ENCODE peak calls at places on chromosomes 3 and 15, in seven cellular contexts. One of them, this sample, is unnamed.

GRCh38 chr3:4396006-4396405 is 71.1 kb downstream of the SUMF1 start:
- DNase-seq in GM23338: no peak
- DNase-seq in HL-60: no peak
- DNase-seq in K562: no peak
- DNase-seq in GM12878: no peak
- DNase-seq in HepG2: no peak
- DNase-seq in HCT116: no peak
- DNase-seq in this sample: no peak

GRCh38 chr15:69160976-69161877 is 792 bp downstream of the GLCE start:
- DNase-seq in HL-60: no peak
- DNase-seq in HepG2: peak
- DNase-seq in GM12878: no peak
- DNase-seq in K562: peak
- DNase-seq in HCT116: peak
- DNase-seq in GM23338: peak
- DNase-seq in this sample: peak

GRCh38 chr3:190059242-190059590 is 61.5 kb downstream of the P3H2 start:
- DNase-seq in HCT116: no peak
- DNase-seq in K562: no peak
- DNase-seq in HL-60: no peak
- DNase-seq in GM12878: no peak
- DNase-seq in HepG2: no peak
- DNase-seq in GM23338: no peak
- DNase-seq in this sample: no peak

GRCh38 chr15:31467361-31467760 is 140.7 kb downstream of the KLF13 start:
- DNase-seq in HepG2: no peak
- DNase-seq in HCT116: no peak
- DNase-seq in GM12878: no peak
- DNase-seq in HL-60: no peak
- DNase-seq in K562: no peak
- DNase-seq in GM23338: no peak
- DNase-seq in this sample: no peak

GRCh38 chr3:111768571-111769100 is 90.4 kb upstream of the PHLDB2 start:
- DNase-seq in GM12878: no peak
- DNase-seq in HepG2: peak
- DNase-seq in HCT116: peak
- DNase-seq in K562: no peak
- DNase-seq in HL-60: no peak
- DNase-seq in GM23338: no peak
- DNase-seq in this sample: peak

GRCh38 chr3:49647741-49648140 is 26.4 kb upstream of the APEH start:
- DNase-seq in K562: no peak
- DNase-seq in HepG2: no peak
- DNase-seq in HCT116: no peak
- DNase-seq in GM23338: no peak
- DNase-seq in HL-60: no peak
- DNase-seq in GM12878: no peak
- DNase-seq in this sample: no peak

GRCh38 chr3:197428117-197428761 is 127.5 kb downstream of the BDH1 start:
- DNase-seq in HL-60: no peak
- DNase-seq in HepG2: peak
- DNase-seq in HCT116: peak
- DNase-seq in K562: peak
- DNase-seq in GM23338: peak
- DNase-seq in GM12878: no peak
- DNase-seq in this sample: peak

GRCh38 chr3:113221703-113222257 is 10.4 kb downstream of the BOC start:
- DNase-seq in HL-60: no peak
- DNase-seq in GM23338: no peak
- DNase-seq in GM12878: no peak
- DNase-seq in HCT116: no peak
- DNase-seq in K562: no peak
- DNase-seq in HepG2: no peak
- DNase-seq in this sample: no peak

GRCh38 chr3:119649764-119650163 is 10.6 kb downstream of the POPDC2 start:
- DNase-seq in GM12878: no peak
- DNase-seq in HepG2: no peak
- DNase-seq in K562: no peak
- DNase-seq in HCT116: no peak
- DNase-seq in HL-60: no peak
- DNase-seq in GM23338: no peak
- DNase-seq in this sample: no peak

GRCh38 chr15:68310178-68310810 is 32.7 kb downstream of the FEM1B start:
- DNase-seq in HepG2: no peak
- DNase-seq in HCT116: no peak
- DNase-seq in GM12878: no peak
- DNase-seq in HL-60: no peak
- DNase-seq in GM23338: no peak
- DNase-seq in K562: no peak
- DNase-seq in this sample: no peak

GRCh38 chr3:112437146-112438022 is 61.9 kb downstream of the BTLA start:
- DNase-seq in GM12878: no peak
- DNase-seq in HL-60: no peak
- DNase-seq in HCT116: peak
- DNase-seq in GM23338: peak
- DNase-seq in K562: peak
- DNase-seq in HepG2: peak
- DNase-seq in this sample: no peak

GRCh38 chr3:52415769-52416168 is 29.1 kb downstream of the SEMA3G start:
- DNase-seq in HCT116: no peak
- DNase-seq in GM12878: no peak
- DNase-seq in K562: no peak
- DNase-seq in HepG2: no peak
- DNase-seq in GM23338: no peak
- DNase-seq in HL-60: no peak
- DNase-seq in this sample: no peak

GRCh38 chr3:107894998-107895397 is 195.8 kb downstream of the CD47 start:
- DNase-seq in GM12878: no peak
- DNase-seq in K562: peak
- DNase-seq in HL-60: no peak
- DNase-seq in HCT116: no peak
- DNase-seq in GM23338: no peak
- DNase-seq in HepG2: no peak
- DNase-seq in this sample: no peak

GRCh38 chr3:8581806-8582436 is 62.7 kb downstream of the SSUH2 start:
- DNase-seq in HL-60: no peak
- DNase-seq in HCT116: no peak
- DNase-seq in GM12878: no peak
- DNase-seq in HepG2: no peak
- DNase-seq in GM23338: no peak
- DNase-seq in K562: no peak
- DNase-seq in this sample: no peak

GRCh38 chr3:150073513-150073912 is 102.8 kb upstream of the PFN2 start:
- DNase-seq in GM23338: no peak
- DNase-seq in HL-60: no peak
- DNase-seq in HepG2: no peak
- DNase-seq in GM12878: no peak
- DNase-seq in K562: no peak
- DNase-seq in HCT116: no peak
- DNase-seq in this sample: no peak

GRCh38 chr3:59101091-59101738 is 51.4 kb upstream of the CFAP20DC start:
- DNase-seq in HCT116: no peak
- DNase-seq in HL-60: no peak
- DNase-seq in HepG2: no peak
- DNase-seq in GM23338: no peak
- DNase-seq in K562: no peak
- DNase-seq in GM12878: no peak
- DNase-seq in this sample: no peak

GRCh38 chr3:112056451-112056929 is 22.0 kb downstream of the TMPRSS7 start:
- DNase-seq in HCT116: no peak
- DNase-seq in HepG2: no peak
- DNase-seq in K562: no peak
- DNase-seq in GM12878: no peak
- DNase-seq in GM23338: no peak
- DNase-seq in HL-60: no peak
- DNase-seq in this sample: no peak

GRCh38 chr15:86403221-86403620 is 323.6 kb downstream of the AGBL1 start:
- DNase-seq in GM12878: no peak
- DNase-seq in GM23338: no peak
- DNase-seq in K562: no peak
- DNase-seq in HCT116: no peak
- DNase-seq in HepG2: no peak
- DNase-seq in HL-60: no peak
- DNase-seq in this sample: no peak

GRCh38 chr3:112390783-112391641 is 58.1 kb downstream of the CD200 start:
- DNase-seq in HCT116: no peak
- DNase-seq in K562: no peak
- DNase-seq in GM12878: no peak
- DNase-seq in HL-60: no peak
- DNase-seq in GM23338: peak
- DNase-seq in HepG2: no peak
- DNase-seq in this sample: no peak

GRCh38 chr3:172982731-172983364 is 158.2 kb downstream of the SPATA16 start:
- DNase-seq in HepG2: no peak
- DNase-seq in K562: peak
- DNase-seq in HCT116: peak
- DNase-seq in HL-60: no peak
- DNase-seq in GM23338: peak
- DNase-seq in GM12878: no peak
- DNase-seq in this sample: peak

GRCh38 chr15:52963865-52964264 is 173.7 kb upstream of the ONECUT1 start:
- DNase-seq in HepG2: no peak
- DNase-seq in HCT116: no peak
- DNase-seq in K562: no peak
- DNase-seq in GM12878: no peak
- DNase-seq in HL-60: no peak
- DNase-seq in GM23338: no peak
- DNase-seq in this sample: no peak

DNA sequence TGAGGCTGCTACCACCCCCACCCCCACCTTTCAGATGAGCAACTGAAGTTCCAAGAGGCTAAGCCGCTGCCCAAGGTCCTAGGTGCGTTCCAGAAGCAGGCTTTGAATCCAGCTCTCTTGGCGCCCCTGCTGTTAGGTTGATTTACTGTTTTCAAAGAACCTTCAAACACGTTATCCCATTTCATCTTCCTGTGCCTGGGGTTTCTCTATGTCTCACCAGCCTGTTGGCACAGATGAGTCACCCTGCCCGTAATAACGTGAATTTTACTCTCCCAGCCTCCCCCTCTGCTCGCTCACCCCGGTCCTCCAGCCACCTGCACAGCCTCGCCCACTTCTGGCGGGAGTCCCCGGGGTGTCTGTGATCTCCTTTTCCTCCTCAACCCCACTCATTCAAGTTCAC is 13.1 kb upstream of the TSEN2 start:
- DNase-seq in GM12878: no peak
- DNase-seq in HL-60: no peak
- DNase-seq in HCT116: peak
- DNase-seq in HepG2: peak
- DNase-seq in K562: no peak
- DNase-seq in GM23338: peak
- DNase-seq in this sample: peak
- H3K27ac ChIP-seq in GM12878: no peak
- H3K27ac ChIP-seq in HL-60: no peak
- H3K27ac ChIP-seq in HCT116: peak
- H3K27ac ChIP-seq in HepG2: no peak
- H3K27ac ChIP-seq in K562: no peak
- H3K27ac ChIP-seq in GM23338: no peak
- H3K27ac ChIP-seq in this sample: peak

GRCh38 chr3:11136871-11137626 is 17.2 kb upstream of the HRH1 start:
- DNase-seq in GM12878: no peak
- DNase-seq in HCT116: peak
- DNase-seq in GM23338: peak
- DNase-seq in HL-60: no peak
- DNase-seq in HepG2: peak
- DNase-seq in K562: peak
- DNase-seq in this sample: peak
- TF ChIP-seq REST in GM12878: no peak
- TF ChIP-seq REST in HCT116: no peak
- TF ChIP-seq REST in GM23338: no peak
- TF ChIP-seq REST in HL-60: no peak
- TF ChIP-seq REST in HepG2: no peak
- TF ChIP-seq REST in K562: no peak
- TF ChIP-seq REST in this sample: no peak

DNA sequence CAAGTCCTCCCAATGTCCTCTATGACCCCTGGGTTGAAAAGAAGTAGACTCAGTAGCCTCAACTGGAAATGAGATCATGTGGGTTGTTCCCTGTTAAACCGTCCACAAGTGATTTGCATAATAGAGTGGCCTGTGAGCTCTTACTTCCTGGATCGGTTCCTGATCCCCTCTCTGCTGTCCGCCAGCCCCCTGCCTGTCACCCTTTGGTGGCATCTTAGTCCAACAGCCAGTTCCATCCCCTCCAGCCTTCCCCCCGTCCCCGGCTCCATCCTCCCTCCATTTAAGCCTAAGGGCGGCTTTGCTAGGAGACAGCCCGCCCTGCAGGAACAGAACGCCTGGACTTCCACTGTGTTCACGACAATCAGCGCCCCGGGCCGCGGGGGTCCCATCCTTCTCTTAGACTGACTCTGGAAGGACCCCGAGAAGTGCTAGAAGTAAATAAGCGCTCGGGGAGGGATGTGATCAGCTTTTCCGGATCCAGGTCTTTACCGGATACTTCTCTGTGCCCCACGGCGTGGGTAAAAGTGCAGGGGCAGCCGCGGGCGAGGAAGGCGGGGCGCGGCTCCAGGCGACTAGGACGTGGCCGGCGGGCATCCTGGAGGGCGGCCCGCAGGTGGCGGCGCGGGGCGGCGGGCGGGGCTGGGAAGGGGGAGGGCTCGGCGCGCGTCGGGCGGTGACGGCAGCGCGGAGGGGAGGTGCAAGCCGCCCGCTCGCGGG is 51.2 kb upstream of the ULK4 start:
- DNase-seq in K562: peak
- DNase-seq in GM23338: peak
- DNase-seq in HepG2: peak
- DNase-seq in HL-60: peak
- DNase-seq in GM12878: peak
- DNase-seq in HCT116: peak
- DNase-seq in this sample: peak
- H3K27ac ChIP-seq in K562: peak
- H3K27ac ChIP-seq in GM23338: no peak
- H3K27ac ChIP-seq in HepG2: peak
- H3K27ac ChIP-seq in HL-60: peak
- H3K27ac ChIP-seq in GM12878: peak
- H3K27ac ChIP-seq in HCT116: no peak
- H3K27ac ChIP-seq in this sample: peak

GRCh38 chr3:27593173-27593572 is 109.0 kb upstream of the SLC4A7 start:
- DNase-seq in GM12878: no peak
- DNase-seq in GM23338: no peak
- DNase-seq in HCT116: no peak
- DNase-seq in HL-60: no peak
- DNase-seq in HepG2: no peak
- DNase-seq in K562: no peak
- DNase-seq in this sample: no peak

GRCh38 chr3:27591321-27591711 is 107.1 kb upstream of the SLC4A7 start:
- DNase-seq in K562: no peak
- DNase-seq in HCT116: no peak
- DNase-seq in GM23338: no peak
- DNase-seq in HepG2: no peak
- DNase-seq in GM12878: no peak
- DNase-seq in HL-60: no peak
- DNase-seq in this sample: no peak

GRCh38 chr3:27590437-27591320 is 106.5 kb upstream of the SLC4A7 start:
- DNase-seq in GM23338: no peak
- DNase-seq in GM12878: no peak
- DNase-seq in HL-60: peak
- DNase-seq in HepG2: no peak
- DNase-seq in K562: no peak
- DNase-seq in HCT116: no peak
- DNase-seq in this sample: no peak

GRCh38 chr3:27589795-27590194 is 105.6 kb upstream of the SLC4A7 start:
- DNase-seq in HL-60: no peak
- DNase-seq in K562: no peak
- DNase-seq in HepG2: no peak
- DNase-seq in HCT116: no peak
- DNase-seq in GM12878: no peak
- DNase-seq in GM23338: no peak
- DNase-seq in this sample: no peak

GRCh38 chr3:27591811-27592210 is 107.6 kb upstream of the SLC4A7 start:
- DNase-seq in HepG2: no peak
- DNase-seq in K562: no peak
- DNase-seq in GM23338: no peak
- DNase-seq in GM12878: no peak
- DNase-seq in HCT116: no peak
- DNase-seq in HL-60: no peak
- DNase-seq in this sample: no peak
- TF ChIP-seq REST in HepG2: no peak
- TF ChIP-seq REST in K562: no peak
- TF ChIP-seq REST in GM23338: no peak
- TF ChIP-seq REST in GM12878: no peak
- TF ChIP-seq REST in HCT116: no peak
- TF ChIP-seq REST in HL-60: no peak
- TF ChIP-seq REST in this sample: no peak